ENCODE peak calls at places on chromosomes 5 and 9, in four cellular contexts. F is K562, A is SK-N-SH, Z is HepG2. X is an unnamed sample.

GRCh38 chr5:54581831-54582548 is 64.4 kb downstream of the SNX18 start:
- DNase-seq in A (no peak), F (no peak), Z (no peak), X (no peak)

GRCh38 chr9:88852794-88853193 is 138.5 kb upstream of the S1PR3 start:
- DNase-seq in Z (no peak), F (peak), A (no peak), X (no peak)

GRCh38 chr9:110099236-110099741 is 108.7 kb downstream of the C9orf152 start:
- DNase-seq in F (no peak), A (peak), Z (no peak), X (no peak)

GRCh38 chr5:13660072-13660471 is 284.4 kb downstream of the DNAH5 start:
- DNase-seq in Z (no peak), A (no peak), F (no peak), X (no peak)

GRCh38 chr5:95600557-95600956 is 19.3 kb upstream of the GPR150 start:
- DNase-seq in Z (no peak), F (no peak), A (no peak), X (no peak)

GRCh38 chr9:108551030-108551964 is 304.5 kb downstream of the ACTL7B start:
- DNase-seq in F (no peak), Z (no peak), A (no peak), X (no peak)

GRCh38 chr5:8813180-8813579 is 732.7 kb downstream of the SEMA5A start:
- DNase-seq in A (no peak), F (no peak), Z (no peak), X (no peak)

GRCh38 chr5:14298126-14298847 is 155.1 kb downstream of the TRIO start:
- DNase-seq in F (no peak), Z (no peak), A (no peak), X (no peak)

GRCh38 chr5:32690153-32690552 is 21.0 kb upstream of the NPR3 start:
- DNase-seq in Z (peak), F (no peak), A (no peak), X (no peak)

GRCh38 chr5:109740329-109740728 is 50.6 kb downstream of the MAN2A1 start:
- DNase-seq in A (no peak), Z (no peak), F (no peak), X (no peak)

GRCh38 chr5:157166164-157166493 is at the start of gene GARIN3:
- DNase-seq in F (no peak), A (no peak), Z (no peak), X (no peak)
- TF ChIP-seq FOXJ3 in F (no peak), A (no peak), Z (no peak), X (no peak)

DNA sequence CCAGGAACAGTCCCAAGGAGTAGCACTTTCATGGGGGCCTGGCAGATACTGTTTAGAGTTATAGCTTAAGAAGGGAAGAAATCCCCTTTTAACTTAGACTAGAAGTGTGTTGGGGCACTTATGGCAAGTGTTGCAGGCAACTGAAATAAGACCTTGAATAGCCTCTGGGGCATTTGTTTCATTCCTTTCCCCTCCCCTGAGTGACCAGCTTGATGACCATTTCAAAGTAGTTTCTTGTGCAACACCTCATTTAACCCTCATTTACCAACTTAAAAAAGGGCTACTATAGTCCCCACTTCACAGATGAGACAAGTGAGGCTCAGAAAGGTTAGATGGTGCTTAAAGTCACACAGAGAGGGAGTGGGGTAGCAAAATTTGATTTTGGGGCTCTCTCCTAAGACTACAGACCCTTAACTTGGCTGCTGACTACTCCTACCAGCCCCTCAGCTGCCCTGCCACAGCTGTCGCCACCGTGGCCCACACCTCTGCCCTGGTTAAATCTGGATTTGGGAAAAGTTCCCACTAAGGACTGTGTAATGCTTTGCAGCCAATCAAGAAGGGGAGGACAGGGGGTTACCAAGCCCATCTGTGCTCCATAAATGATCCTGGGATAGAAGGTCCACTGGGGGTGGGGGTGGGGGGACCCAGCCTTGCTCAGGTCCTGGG is 5.5 kb downstream of the PDLIM4 start:
- DNase-seq in F (no peak), A (no peak), Z (no peak), X (no peak)
- TF ChIP-seq FOXJ3 in F (no peak), A (no peak), Z (no peak), X (no peak)

GRCh38 chr5:153630546-153630945 is 140.1 kb downstream of the GRIA1 start:
- DNase-seq in F (no peak), A (no peak), Z (no peak), X (no peak)
- TF ChIP-seq FOXJ3 in F (no peak), A (no peak), Z (no peak), X (no peak)

DNA sequence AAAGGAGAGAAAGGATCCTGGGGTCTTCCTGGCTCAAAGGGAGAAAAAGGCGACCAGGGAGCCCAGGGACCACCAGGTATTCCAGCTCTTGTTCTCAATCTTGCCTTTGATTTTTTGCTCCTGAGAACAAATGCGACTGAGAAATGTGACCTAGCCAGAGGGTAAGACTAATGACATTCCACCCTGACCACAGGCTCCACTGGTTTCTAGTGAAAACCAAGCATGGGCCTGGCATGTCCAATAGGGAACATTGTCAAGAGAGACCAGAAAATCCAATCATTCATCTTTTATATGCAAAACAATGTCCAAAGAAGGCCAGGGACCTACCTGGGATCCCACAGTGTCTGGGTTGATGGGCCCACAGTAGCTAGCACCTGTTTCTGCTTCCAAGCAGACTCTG is 50.3 kb upstream of the TGFBR1 start:
- DNase-seq in F (no peak), A (no peak), Z (no peak), X (no peak)
- TF ChIP-seq FOXJ3 in F (no peak), A (no peak), Z (no peak), X (no peak)

DNA sequence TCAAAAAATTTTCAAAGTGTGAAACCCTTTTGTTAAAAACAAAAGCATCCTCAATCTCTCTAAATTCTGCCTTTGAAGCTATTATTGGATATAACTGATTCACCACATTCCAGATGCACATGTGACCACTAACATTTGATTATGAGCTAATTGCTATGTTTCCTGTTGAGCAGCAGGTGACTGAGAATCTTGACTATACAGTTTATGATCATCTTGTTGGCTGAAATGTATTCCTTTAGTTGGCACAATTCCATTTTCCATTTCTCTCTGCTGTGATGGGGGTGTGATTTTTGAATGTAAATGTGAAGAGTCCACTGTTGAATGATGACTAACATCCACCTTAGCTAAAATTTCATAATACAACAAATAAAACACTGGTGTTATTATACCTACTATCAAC is 10.7 kb downstream of the LYSMD3 start:
- DNase-seq in Z (no peak), F (peak), A (no peak), X (no peak)
- TF ChIP-seq FOXJ3 in Z (no peak), F (no peak), A (no peak), X (no peak)

GRCh38 chr5:176396330-176396729 is 7.8 kb downstream of the HIGD2A start:
- DNase-seq in A (peak), Z (no peak), F (peak), X (no peak)

GRCh38 chr5:176392526-176392925 is 4.0 kb downstream of the HIGD2A start:
- DNase-seq in Z (no peak), F (no peak), A (no peak), X (no peak)

GRCh38 chr5:176391999-176392398 is 3.4 kb downstream of the HIGD2A start:
- DNase-seq in F (no peak), A (no peak), Z (no peak), X (no peak)

GRCh38 chr5:176394881-176395675 is 6.5 kb downstream of the HIGD2A start:
- DNase-seq in Z (no peak), F (no peak), A (no peak), X (no peak)

GRCh38 chr5:176394096-176394495 is 5.5 kb downstream of the HIGD2A start:
- DNase-seq in Z (no peak), F (no peak), A (no peak), X (no peak)
- TF ChIP-seq FOXJ3 in Z (no peak), F (no peak), A (no peak), X (no peak)

DNA sequence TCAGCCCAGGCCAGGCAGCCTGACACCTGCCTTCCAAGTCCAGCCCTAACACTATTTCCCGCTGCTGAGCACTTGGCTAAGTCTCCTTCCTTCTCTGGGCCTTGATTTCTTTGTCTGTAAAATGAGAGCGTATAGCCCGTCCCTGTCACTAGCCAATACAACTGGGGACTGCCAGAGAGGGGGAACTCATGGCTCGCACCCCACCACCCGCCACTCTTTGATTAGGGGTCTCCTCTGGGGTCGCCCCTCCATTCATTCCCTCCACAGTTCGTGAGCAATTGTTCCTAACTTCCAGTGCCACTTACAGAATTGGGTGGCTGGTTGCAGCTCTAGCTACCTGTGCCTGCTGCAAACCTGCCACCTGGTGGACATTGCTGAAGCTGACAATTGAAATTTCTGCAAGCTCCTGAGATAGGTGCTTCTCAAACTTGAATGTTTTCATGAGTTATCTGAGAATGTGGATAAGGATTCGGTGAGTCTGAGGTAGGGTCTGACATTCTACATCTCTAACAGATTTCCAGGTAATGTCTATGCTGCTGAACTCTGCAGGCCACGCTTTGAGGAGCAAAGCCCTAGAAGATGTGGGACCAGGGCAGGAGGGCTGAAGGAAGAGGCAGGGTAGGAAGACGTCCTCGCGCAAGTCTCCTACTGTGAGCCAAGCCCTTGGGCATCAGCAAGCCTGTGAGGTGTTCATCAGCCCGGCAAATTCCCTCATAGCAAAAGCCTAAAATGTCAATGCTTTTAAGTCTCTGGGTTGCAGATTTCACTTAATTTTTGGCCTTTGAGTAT is 13.3 kb upstream of the RECK start:
- DNase-seq in F (peak), Z (peak), A (peak), X (peak)
- TF ChIP-seq FOXJ3 in F (no peak), Z (no peak), A (no peak), X (no peak)

DNA sequence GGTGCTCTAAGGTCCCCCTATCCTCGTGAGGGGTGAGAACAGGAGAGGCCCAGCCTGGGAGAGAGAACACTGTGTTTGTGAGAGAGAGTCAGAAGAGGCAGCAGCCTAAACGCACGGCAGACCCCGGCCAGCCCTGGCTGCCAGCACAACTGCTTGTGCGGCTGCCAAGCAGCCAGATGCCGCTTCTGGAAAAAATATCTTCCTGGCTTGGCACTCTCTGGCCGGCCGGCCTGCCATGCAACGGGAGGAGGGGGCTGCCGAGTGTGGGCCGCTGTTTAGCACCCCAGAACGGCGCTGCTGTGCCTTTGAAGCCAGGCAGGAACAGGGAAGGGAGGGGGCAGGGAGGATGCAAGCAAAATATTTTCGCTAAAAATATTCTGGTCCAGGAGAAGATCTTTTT is 105.0 kb downstream of the FGF18 start:
- DNase-seq in A (peak), F (no peak), Z (no peak), X (no peak)
- TF ChIP-seq FOXJ3 in A (peak), F (no peak), Z (no peak), X (no peak)

X was measured in WTC11.